ENCODE peak calls at places on chromosome 13, in ten cellular contexts. C is GM23248, E is HL-60, Q is Panc1, X is colonic mucosa, W is SK-N-SH, V is ovary, R is mesendoderm, Y is neural progenitor cell, H is brain microvascular endothelial cell. G is an unnamed sample.

GRCh38 chr13:59867867-59868266 is 295.9 kb downstream of the DIAPH3 start:
- DNase-seq in C (no peak), E (no peak), Q (no peak), X (no peak), W (no peak), V (no peak), R (no peak), Y (no peak), H (no peak), G (no peak)

GRCh38 chr13:95411641-95412040 is 110.4 kb upstream of the ABCC4 start:
- DNase-seq in C (peak), E (no peak), Q (no peak), X (no peak), W (no peak), V (no peak), R (no peak), Y (no peak), H (no peak), G (no peak)

GRCh38 chr13:44618326-44618725 is 42.2 kb upstream of the TSC22D1 start:
- DNase-seq in C (no peak), E (no peak), Q (no peak), X (no peak), W (no peak), V (no peak), R (no peak), Y (no peak), H (no peak), G (no peak)

GRCh38 chr13:20495087-20496023 is 30.3 kb downstream of the CRYL1 start:
- DNase-seq in C (peak), E (peak), Q (peak), X (peak), W (peak), V (peak), R (peak), Y (peak), H (peak), G (peak)

GRCh38 chr13:59490651-59491050 is 673.1 kb downstream of the DIAPH3 start:
- DNase-seq in C (no peak), E (no peak), Q (no peak), X (no peak), W (no peak), V (no peak), R (no peak), Y (no peak), H (no peak), G (no peak)

GRCh38 chr13:79589605-79590511 is 108.9 kb downstream of the NDFIP2 start:
- DNase-seq in C (peak), E (peak), Q (no peak), X (no peak), W (no peak), V (no peak), R (no peak), Y (no peak), H (no peak), G (peak)

GRCh38 chr13:110523180-110523579 is 38.3 kb downstream of the RAB20 start:
- DNase-seq in C (no peak), E (no peak), Q (no peak), X (no peak), W (no peak), V (no peak), R (no peak), Y (no peak), H (no peak), G (no peak)

GRCh38 chr13:111565400-111565799 is 245.0 kb downstream of the TEX29 start:
- DNase-seq in C (no peak), E (no peak), Q (no peak), X (no peak), W (no peak), V (no peak), R (no peak), Y (no peak), H (no peak), G (no peak)

GRCh38 chr13:22061806-22062391 is 391.0 kb downstream of the FGF9 start:
- DNase-seq in C (no peak), E (no peak), Q (no peak), X (no peak), W (no peak), V (no peak), R (no peak), Y (no peak), H (no peak), G (no peak)

GRCh38 chr13:75795274-75795673 is 159.1 kb downstream of the LMO7 start:
- DNase-seq in C (no peak), E (no peak), Q (no peak), X (no peak), W (no peak), V (no peak), R (no peak), Y (no peak), H (no peak), G (no peak)

GRCh38 chr13:75797719-75798118 is 161.6 kb downstream of the LMO7 start:
- DNase-seq in C (no peak), E (no peak), Q (no peak), X (no peak), W (no peak), V (no peak), R (no peak), Y (no peak), H (no peak), G (no peak)

GRCh38 chr13:75796825-75797224 is 160.7 kb downstream of the LMO7 start:
- DNase-seq in C (no peak), E (no peak), Q (no peak), X (no peak), W (no peak), V (no peak), R (no peak), Y (no peak), H (no peak), G (no peak)

GRCh38 chr13:75798353-75799245 is 162.5 kb downstream of the LMO7 start:
- DNase-seq in C (peak), E (no peak), Q (peak), X (peak), W (no peak), V (no peak), R (no peak), Y (no peak), H (no peak), G (no peak)

DNA sequence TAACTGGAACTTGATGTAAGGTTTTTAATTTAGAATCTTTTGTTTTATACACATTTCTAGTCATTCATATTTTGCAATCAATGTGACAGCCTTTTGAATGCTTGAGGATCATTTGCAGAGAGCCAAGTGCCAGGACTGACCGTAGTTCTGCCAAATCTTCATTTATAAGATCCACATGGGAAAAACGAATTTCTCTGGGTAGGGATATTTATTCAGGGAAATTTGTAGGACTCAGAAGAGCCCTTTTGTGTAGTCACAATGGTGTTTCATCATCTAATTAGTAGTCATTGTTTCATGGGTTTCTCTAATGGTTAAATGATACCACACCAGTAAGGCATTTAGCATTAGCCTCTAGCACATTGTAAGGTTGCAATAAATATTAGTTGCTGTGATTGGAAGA is 161.1 kb downstream of the LMO7 start:
- DNase-seq in C (peak), E (no peak), Q (no peak), X (no peak), W (no peak), V (no peak), R (no peak), Y (no peak), H (no peak), G (no peak)
- H3K4me3 ChIP-seq in C (no peak), E (no peak), Q (no peak), X (no peak), W (no peak), V (no peak), R (no peak), Y (no peak), H (no peak), G (no peak)

GRCh38 chr13:24281188-24282008 is 28.0 kb upstream of the C1QTNF9 start:
- DNase-seq in C (no peak), E (no peak), Q (no peak), X (no peak), W (no peak), V (no peak), R (no peak), Y (no peak), H (no peak), G (no peak)

GRCh38 chr13:24277721-24278120 is 31.7 kb upstream of the C1QTNF9 start:
- DNase-seq in C (no peak), E (no peak), Q (no peak), X (no peak), W (no peak), V (no peak), R (no peak), Y (no peak), H (no peak), G (no peak)

GRCh38 chr13:24279267-24279666 is 30.1 kb upstream of the C1QTNF9 start:
- DNase-seq in C (no peak), E (no peak), Q (no peak), X (no peak), W (no peak), V (no peak), R (no peak), Y (no peak), H (no peak), G (no peak)

GRCh38 chr13:24280722-24281121 is 28.7 kb upstream of the C1QTNF9 start:
- DNase-seq in C (no peak), E (peak), Q (no peak), X (no peak), W (no peak), V (no peak), R (no peak), Y (no peak), H (no peak), G (no peak)

GRCh38 chr13:24279706-24280105 is 29.7 kb upstream of the C1QTNF9 start:
- DNase-seq in C (no peak), E (no peak), Q (no peak), X (no peak), W (no peak), V (no peak), R (no peak), Y (no peak), H (no peak), G (no peak)
- H3K27ac ChIP-seq in C (no peak), E (no peak), Q (no peak), X (no peak), W (no peak), V (no peak), R (no peak), Y (no peak), H (no peak), G (no peak)

GRCh38 chr13:46296465-46296822 is 84.7 kb downstream of the LRRC63 start:
- DNase-seq in C (no peak), E (no peak), Q (no peak), X (no peak), W (no peak), V (no peak), R (no peak), Y (no peak), H (no peak), G (no peak)
- H3K4me3 ChIP-seq in C (peak), E (no peak), Q (no peak), X (no peak), W (no peak), V (no peak), R (no peak), Y (no peak), H (no peak), G (no peak)

GRCh38 chr13:26718146-26718545 is 42.4 kb downstream of the GPR12 start:
- DNase-seq in C (no peak), E (no peak), Q (no peak), X (no peak), W (no peak), V (no peak), R (no peak), Y (no peak), H (no peak), G (no peak)

GRCh38 chr13:26709461-26709860 is 51.1 kb downstream of the GPR12 start:
- DNase-seq in C (no peak), E (no peak), Q (no peak), X (no peak), W (no peak), V (no peak), R (no peak), Y (no peak), H (no peak), G (no peak)

GRCh38 chr13:26710166-26710565 is 50.4 kb downstream of the GPR12 start:
- DNase-seq in C (no peak), E (no peak), Q (no peak), X (no peak), W (no peak), V (no peak), R (peak), Y (no peak), H (no peak), G (no peak)

GRCh38 chr13:26716984-26717383 is 43.6 kb downstream of the GPR12 start:
- DNase-seq in C (no peak), E (no peak), Q (no peak), X (no peak), W (no peak), V (no peak), R (no peak), Y (no peak), H (no peak), G (no peak)

DNA sequence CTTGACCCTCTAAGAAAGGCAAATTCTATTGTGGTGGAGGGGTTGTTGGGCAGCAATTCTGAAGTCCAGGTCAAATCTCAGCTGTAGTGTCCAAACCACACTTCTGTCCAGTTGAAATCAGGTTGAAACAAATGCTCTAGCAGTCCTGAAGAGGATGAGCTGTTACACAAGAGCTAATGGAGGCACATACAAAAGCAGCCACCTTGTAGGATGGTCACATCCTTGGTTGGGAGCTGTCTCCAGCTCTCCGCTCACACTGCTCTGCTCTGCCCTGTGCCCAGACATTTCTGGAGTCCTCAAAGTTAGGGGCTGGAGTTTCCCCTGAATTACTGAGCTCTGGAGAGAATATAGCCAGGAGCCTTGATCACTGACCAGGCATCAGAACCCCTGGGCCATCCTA is 47.2 kb downstream of the GPR12 start:
- DNase-seq in C (no peak), E (no peak), Q (no peak), X (no peak), W (no peak), V (no peak), R (no peak), Y (no peak), H (no peak), G (no peak)
- H3K27ac ChIP-seq in C (no peak), E (no peak), Q (no peak), X (no peak), W (no peak), V (no peak), R (no peak), Y (no peak), H (no peak), G (no peak)

GRCh38 chr13:99657848-99658265 is 156.6 kb downstream of the TM9SF2 start:
- DNase-seq in C (peak), E (no peak), Q (no peak), X (peak), W (peak), V (peak), R (peak), Y (peak), H (peak), G (peak)
- H3K4me3 ChIP-seq in C (peak), E (no peak), Q (no peak), X (peak), W (no peak), V (peak), R (no peak), Y (peak), H (peak), G (peak)

DNA sequence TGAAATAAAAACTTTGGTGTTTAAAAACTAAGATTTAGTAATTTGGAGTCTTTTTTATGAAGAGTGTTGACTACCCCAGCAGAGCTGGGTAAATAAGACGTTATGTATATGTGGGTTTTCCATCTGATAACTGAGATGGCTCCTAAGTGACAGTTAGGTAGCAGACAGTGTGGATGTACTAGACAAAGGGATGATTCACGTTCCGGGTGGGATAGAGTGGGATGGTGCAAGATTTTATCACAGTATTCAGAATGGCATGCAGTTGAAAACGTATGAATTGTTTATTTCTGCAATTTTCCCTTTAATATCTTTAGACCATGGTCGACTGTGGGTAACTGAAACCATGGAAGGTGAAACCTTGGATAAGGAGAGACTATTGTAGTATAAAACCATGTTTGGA is 50.4 kb downstream of the NAA16 start:
- DNase-seq in C (peak), E (no peak), Q (no peak), X (no peak), W (no peak), V (no peak), R (no peak), Y (no peak), H (peak), G (no peak)
- H3K27ac ChIP-seq in C (no peak), E (no peak), Q (no peak), X (no peak), W (peak), V (no peak), R (no peak), Y (no peak), H (no peak), G (no peak)

GRCh38 chr13:30908416-30908980 is 2.4 kb downstream of the MEDAG start:
- DNase-seq in C (peak), E (no peak), Q (no peak), X (no peak), W (peak), V (peak), R (no peak), Y (no peak), H (no peak), G (peak)

GRCh38 chr13:30904043-30904442 is 2.0 kb upstream of the MEDAG start:
- DNase-seq in C (no peak), E (no peak), Q (no peak), X (no peak), W (no peak), V (no peak), R (no peak), Y (no peak), H (no peak), G (no peak)

GRCh38 chr13:30907167-30907761 is 1.2 kb downstream of the MEDAG start:
- DNase-seq in C (peak), E (no peak), Q (no peak), X (no peak), W (peak), V (peak), R (peak), Y (no peak), H (no peak), G (peak)

GRCh38 chr13:30905932-30906383 is at the start of gene MEDAG:
- DNase-seq in C (peak), E (no peak), Q (no peak), X (peak), W (no peak), V (peak), R (no peak), Y (no peak), H (peak), G (peak)

DNA sequence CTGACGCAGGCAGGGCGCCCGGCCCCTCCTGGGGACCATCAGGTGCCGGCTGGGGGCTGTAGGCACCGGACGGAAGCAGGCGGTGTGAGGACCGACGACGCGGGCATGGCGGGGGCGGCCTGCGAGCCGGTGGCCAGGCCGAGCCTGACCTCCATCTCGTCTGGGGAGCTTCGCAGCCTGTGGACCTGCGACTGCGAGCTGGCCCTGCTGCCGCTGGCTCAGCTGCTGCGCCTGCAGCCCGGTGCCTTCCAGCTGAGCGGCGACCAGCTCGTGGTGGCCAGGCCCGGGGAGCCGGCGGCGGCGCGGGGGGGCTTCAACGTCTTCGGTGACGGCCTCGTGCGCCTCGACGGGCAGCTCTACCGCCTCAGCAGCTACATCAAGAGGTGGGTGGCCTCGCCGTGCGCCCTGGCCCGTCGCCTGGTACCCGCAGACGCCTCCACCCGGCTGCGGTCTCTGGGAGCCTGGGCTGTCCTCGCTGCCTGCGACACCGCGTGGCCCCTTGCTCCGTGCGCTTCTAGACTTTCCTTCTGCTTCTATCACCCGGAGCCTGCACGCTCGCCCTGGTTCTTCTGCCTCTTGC is 430 bp downstream of the MEDAG start:
- DNase-seq in C (peak), E (no peak), Q (no peak), X (no peak), W (no peak), V (peak), R (peak), Y (no peak), H (no peak), G (peak)
- H3K4me3 ChIP-seq in C (peak), E (no peak), Q (peak), X (peak), W (no peak), V (peak), R (no peak), Y (no peak), H (peak), G (peak)

DNA sequence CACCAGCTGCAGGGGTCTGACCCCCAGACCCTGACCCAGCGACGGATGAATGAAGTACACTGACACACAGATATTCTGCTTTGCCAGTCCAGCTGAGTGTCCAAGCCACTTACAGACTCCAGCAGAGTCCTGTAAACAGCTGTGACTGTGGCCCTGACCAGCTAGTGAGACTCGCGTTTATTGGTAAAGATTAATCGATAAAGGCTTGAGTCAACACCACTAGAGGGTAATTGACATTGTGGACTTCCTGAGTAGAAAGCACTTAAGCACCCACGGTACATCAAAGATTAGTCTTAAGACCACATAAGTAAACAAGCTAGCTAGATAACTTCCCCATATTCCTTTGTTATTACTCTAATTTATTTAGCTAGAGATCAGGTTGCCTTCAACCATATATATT is 146.0 kb downstream of the OXGR1 start:
- DNase-seq in C (no peak), E (no peak), Q (no peak), X (no peak), W (no peak), V (no peak), R (no peak), Y (no peak), H (no peak), G (no peak)
- H3K27ac ChIP-seq in C (no peak), E (no peak), Q (no peak), X (no peak), W (no peak), V (no peak), R (no peak), Y (no peak), H (no peak), G (no peak)

GRCh38 chr13:56314755-56315154 is 826.0 kb upstream of the PRR20A start:
- DNase-seq in C (no peak), E (no peak), Q (no peak), X (no peak), W (no peak), V (no peak), R (peak), Y (no peak), H (no peak), G (no peak)
- H3K4me3 ChIP-seq in C (no peak), E (no peak), Q (no peak), X (no peak), W (no peak), V (no peak), R (no peak), Y (no peak), H (no peak), G (no peak)

GRCh38 chr13:92188574-92188973 is 790.2 kb downstream of the GPC5 start:
- DNase-seq in C (no peak), E (no peak), Q (no peak), X (no peak), W (no peak), V (no peak), R (no peak), Y (no peak), H (no peak), G (no peak)
- H3K27ac ChIP-seq in C (no peak), E (no peak), Q (no peak), X (no peak), W (no peak), V (no peak), R (no peak), Y (no peak), H (no peak), G (no peak)

G was measured in testis.